ENCODE peak calls at places on chromosomes 11 and 22, in six cellular contexts. Z is astrocyte of the spinal cord; F is CD4-positive, alpha-beta memory T cell; P is CD8-positive, alpha-beta T cell; G is HCT116; H is ovary. N is an unnamed sample.

GRCh38 chr11:94028436-94028835 is 7.3 kb downstream of the HEPHL1 start:
- DNase-seq in Z (peak), F (no peak), P (no peak), G (no peak), H (no peak), N (peak)

GRCh38 chr11:19164881-19165280 is 36.9 kb downstream of the CSRP3 start:
- DNase-seq in Z (no peak), F (no peak), P (no peak), G (no peak), H (no peak), N (no peak)

GRCh38 chr22:20904008-20904979 is 12.9 kb upstream of the CRKL start:
- DNase-seq in Z (peak), F (no peak), P (no peak), G (peak), H (peak), N (peak)

GRCh38 chr11:113317297-113317696 is 2.9 kb downstream of the TTC12 start:
- DNase-seq in Z (no peak), F (no peak), P (no peak), G (no peak), H (no peak), N (no peak)

GRCh38 chr22:40055143-40055926 is 60.6 kb downstream of the FAM83F start:
- DNase-seq in Z (no peak), F (peak), P (no peak), G (no peak), H (no peak), N (no peak)

GRCh38 chr11:85855341-85855656 is at the start of gene CCDC83:
- DNase-seq in Z (peak), F (no peak), P (no peak), G (no peak), H (no peak), N (no peak)

GRCh38 chr22:49422668-49423067 is 405.0 kb downstream of the BRD1 start:
- DNase-seq in Z (no peak), F (no peak), P (no peak), G (no peak), H (no peak), N (no peak)

GRCh38 chr11:56906683-56907148 is 82.0 kb upstream of the OR5AK2 start:
- DNase-seq in Z (no peak), F (no peak), P (no peak), G (no peak), H (no peak), N (no peak)

GRCh38 chr11:8689726-8690255 is 7.2 kb downstream of the RPL27A start:
- DNase-seq in Z (no peak), F (no peak), P (no peak), G (no peak), H (no peak), N (no peak)

GRCh38 chr22:19886605-19887250 is 32.1 kb upstream of the GNB1L start:
- DNase-seq in Z (peak), F (peak), P (peak), G (no peak), H (no peak), N (no peak)

GRCh38 chr11:114399903-114400221 is 449 bp downstream of the C11orf71 start:
- DNase-seq in Z (no peak), F (no peak), P (no peak), G (no peak), H (no peak), N (no peak)

GRCh38 chr22:17896552-17896951 is 122.3 kb upstream of the BID start:
- DNase-seq in Z (peak), F (no peak), P (no peak), G (no peak), H (no peak), N (no peak)

GRCh38 chr22:31081963-31082605 is 966 bp downstream of the SMTN start:
- DNase-seq in Z (no peak), F (no peak), P (no peak), G (no peak), H (no peak), N (no peak)

GRCh38 chr22:42132457-42132856 is 1.8 kb upstream of the CYP2D6 start:
- DNase-seq in Z (no peak), F (no peak), P (no peak), G (no peak), H (no peak), N (no peak)

GRCh38 chr11:78376858-78377257 is 40.8 kb downstream of the GAB2 start:
- DNase-seq in Z (no peak), F (no peak), P (no peak), G (no peak), H (no peak), N (no peak)

GRCh38 chr11:117885777-117886176 is 9.3 kb upstream of the FXYD6 start:
- DNase-seq in Z (peak), F (no peak), P (no peak), G (no peak), H (peak), N (no peak)

GRCh38 chr11:134592391-134592990 is 180.4 kb upstream of the B3GAT1 start:
- DNase-seq in Z (no peak), F (peak), P (peak), G (peak), H (no peak), N (no peak)

GRCh38 chr11:62921573-62922188 is 518 bp upstream of the CHRM1 start:
- DNase-seq in Z (no peak), F (no peak), P (no peak), G (no peak), H (no peak), N (no peak)

GRCh38 chr11:11537871-11538270 is 83.9 kb downstream of the GALNT18 start:
- DNase-seq in Z (no peak), F (no peak), P (no peak), G (no peak), H (no peak), N (no peak)

GRCh38 chr11:74932797-74933196 is 16.1 kb downstream of the XRRA1 start:
- DNase-seq in Z (peak), F (no peak), P (no peak), G (no peak), H (no peak), N (peak)

GRCh38 chr11:113773092-113773415 is 438 bp downstream of the ZW10 start:
- DNase-seq in Z (no peak), F (no peak), P (no peak), G (no peak), H (no peak), N (no peak)

DNA sequence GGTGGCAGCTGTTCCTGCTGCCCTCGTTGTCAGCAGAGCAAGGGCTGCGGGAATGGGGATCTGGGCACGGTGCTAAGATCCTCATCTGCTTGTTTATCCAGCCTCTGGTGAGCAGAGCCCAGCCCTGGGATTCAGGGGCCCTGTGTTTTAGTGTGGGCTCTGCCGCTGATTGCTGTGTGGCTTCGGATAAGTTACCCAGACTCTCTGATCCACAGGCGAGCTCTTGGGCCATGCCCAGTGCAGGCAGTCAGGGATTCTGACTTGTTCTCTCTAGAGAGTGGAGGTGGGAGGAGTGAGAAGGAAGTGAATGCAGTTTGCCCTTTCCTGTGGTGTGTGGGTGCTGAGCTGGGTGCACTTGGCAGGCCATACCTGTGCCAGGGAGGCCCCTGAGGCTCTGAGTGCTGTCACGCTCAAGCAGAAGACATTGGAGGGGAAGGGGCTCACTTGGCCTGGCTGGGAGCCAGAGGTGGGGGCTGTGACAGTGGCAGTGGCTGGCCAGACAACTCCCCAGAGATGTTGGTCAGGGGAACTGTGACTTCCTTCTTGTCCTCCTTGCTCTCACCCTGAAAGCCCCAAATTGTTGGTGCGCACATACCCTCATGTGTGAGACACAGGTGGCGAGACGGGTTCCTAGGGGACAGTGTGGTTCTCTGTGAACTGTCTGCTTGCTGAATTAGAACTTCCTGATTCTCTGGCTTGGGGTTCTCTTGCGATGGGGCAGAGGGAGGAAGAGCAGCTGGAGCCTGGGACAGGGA is 43.7 kb downstream of the CD82 start:
- DNase-seq in Z (no peak), F (peak), P (peak), G (no peak), H (no peak), N (no peak)
- H3K4me3 ChIP-seq in Z (no peak), F (no peak), P (no peak), G (no peak), H (no peak), N (no peak)

DNA sequence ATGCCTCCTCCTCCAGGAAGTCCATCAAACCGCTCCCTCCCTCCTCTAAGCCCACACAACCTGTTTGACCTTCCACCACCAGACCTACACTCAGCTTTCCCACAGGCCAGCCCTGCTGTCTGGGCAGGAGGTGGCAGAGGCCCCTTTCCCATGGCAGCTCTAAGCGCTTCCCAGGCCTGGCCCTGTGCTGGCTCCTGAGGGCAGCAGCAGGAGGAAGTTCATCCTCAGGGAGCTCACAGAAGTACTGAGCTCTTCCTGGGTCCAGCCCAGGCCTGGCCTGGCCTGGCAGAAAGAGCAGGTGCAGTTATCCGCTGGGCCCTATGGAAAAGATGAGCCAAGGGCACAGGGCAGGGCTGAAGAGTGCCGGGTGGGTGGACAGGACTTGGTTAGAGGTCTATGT is 31.4 kb downstream of the ARAP1 start:
- DNase-seq in Z (no peak), F (no peak), P (no peak), G (no peak), H (no peak), N (no peak)
- H3K4me3 ChIP-seq in Z (peak), F (peak), P (peak), G (no peak), H (peak), N (peak)

GRCh38 chr11:64291746-64292457 is 800 bp downstream of the KCNK4 start:
- DNase-seq in Z (no peak), F (peak), P (no peak), G (no peak), H (no peak), N (no peak)
- H3K4me3 ChIP-seq in Z (no peak), F (no peak), P (peak), G (no peak), H (no peak), N (no peak)

GRCh38 chr22:44436656-44437492 is 61.2 kb downstream of the RTL6 start:
- DNase-seq in Z (no peak), F (no peak), P (no peak), G (no peak), H (no peak), N (no peak)

GRCh38 chr22:44439356-44440223 is 58.4 kb downstream of the RTL6 start:
- DNase-seq in Z (no peak), F (no peak), P (no peak), G (no peak), H (no peak), N (no peak)

GRCh38 chr22:44438481-44439131 is 59.4 kb downstream of the RTL6 start:
- DNase-seq in Z (no peak), F (no peak), P (no peak), G (no peak), H (no peak), N (no peak)

GRCh38 chr22:44438056-44438455 is 60.0 kb downstream of the RTL6 start:
- DNase-seq in Z (no peak), F (no peak), P (no peak), G (no peak), H (no peak), N (no peak)

GRCh38 chr22:44437493-44438015 is 60.5 kb downstream of the RTL6 start:
- DNase-seq in Z (peak), F (no peak), P (no peak), G (no peak), H (no peak), N (no peak)
- H3K4me3 ChIP-seq in Z (no peak), F (no peak), P (no peak), G (no peak), H (no peak), N (no peak)

DNA sequence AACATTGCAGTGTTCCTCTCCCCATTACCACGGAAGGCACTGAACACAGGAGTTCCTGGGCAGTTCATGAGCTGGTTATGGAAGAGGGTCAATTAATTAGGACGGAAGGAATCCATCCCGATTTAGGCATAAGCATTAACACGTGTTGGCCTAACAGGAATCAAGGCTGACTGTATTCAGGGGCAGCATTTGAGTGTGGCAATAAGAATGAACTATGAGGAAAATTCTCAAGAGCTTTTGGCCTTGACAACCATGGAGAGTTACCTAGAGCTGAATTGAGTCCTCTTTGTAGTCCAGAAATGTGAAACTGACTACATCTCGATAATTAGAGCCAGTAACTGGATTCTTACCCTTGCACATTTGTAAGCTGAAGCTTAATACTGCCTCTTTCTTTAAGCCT is 82.4 kb upstream of the CRTAM start:
- DNase-seq in Z (no peak), F (no peak), P (no peak), G (no peak), H (no peak), N (no peak)
- H3K4me3 ChIP-seq in Z (no peak), F (no peak), P (no peak), G (no peak), H (no peak), N (no peak)

GRCh38 chr11:1853376-1854131 is 670 bp downstream of the LSP1 start:
- DNase-seq in Z (no peak), F (no peak), P (peak), G (no peak), H (no peak), N (no peak)
- H3K4me3 ChIP-seq in Z (no peak), F (peak), P (peak), G (no peak), H (no peak), N (no peak)

GRCh38 chr11:47002366-47002765 is 65.8 kb downstream of the CSTPP1 start:
- DNase-seq in Z (no peak), F (no peak), P (no peak), G (no peak), H (no peak), N (no peak)

GRCh38 chr11:47000033-47000432 is 63.5 kb downstream of the CSTPP1 start:
- DNase-seq in Z (no peak), F (no peak), P (no peak), G (no peak), H (no peak), N (no peak)

GRCh38 chr11:47003180-47003877 is 66.8 kb downstream of the CSTPP1 start:
- DNase-seq in Z (no peak), F (no peak), P (no peak), G (no peak), H (no peak), N (no peak)

GRCh38 chr11:46999217-46999616 is 62.7 kb downstream of the CSTPP1 start:
- DNase-seq in Z (no peak), F (no peak), P (no peak), G (no peak), H (no peak), N (no peak)

DNA sequence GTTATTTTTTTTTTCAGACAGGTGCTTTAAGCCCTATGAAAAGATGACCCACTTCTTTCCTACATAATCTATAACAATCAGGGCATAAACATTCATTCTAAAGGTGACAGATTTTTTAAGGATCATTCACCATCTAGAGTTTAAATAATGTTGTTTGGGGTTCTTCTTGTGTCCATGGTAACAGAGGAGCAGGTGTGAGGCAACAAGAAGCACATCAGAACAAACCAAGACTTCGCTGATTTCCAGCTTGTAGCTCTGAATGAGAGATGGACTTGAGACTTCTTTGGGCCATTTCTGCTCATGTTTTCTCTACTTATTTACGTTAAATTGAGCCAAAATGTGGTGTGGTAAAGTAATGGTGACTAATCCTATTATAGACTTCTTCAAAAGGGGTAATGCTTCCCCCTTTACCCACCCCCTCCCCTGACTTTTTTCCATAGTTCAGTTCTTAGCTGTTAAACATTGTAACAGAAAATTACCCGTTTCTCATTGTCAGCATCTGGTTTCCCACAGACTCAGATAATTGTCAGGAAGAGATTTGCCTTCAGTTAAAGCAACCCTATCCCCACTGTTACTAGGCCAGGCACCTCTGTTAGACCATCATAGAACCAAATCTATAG is 65.2 kb downstream of the CSTPP1 start:
- DNase-seq in Z (peak), F (no peak), P (no peak), G (no peak), H (no peak), N (no peak)
- H3K4me3 ChIP-seq in Z (no peak), F (no peak), P (no peak), G (no peak), H (no peak), N (no peak)

GRCh38 chr22:27513021-27513420 is 288.5 kb downstream of the MN1 start:
- DNase-seq in Z (no peak), F (no peak), P (no peak), G (no peak), H (no peak), N (no peak)

GRCh38 chr22:27512283-27512761 is 289.2 kb downstream of the MN1 start:
- DNase-seq in Z (peak), F (no peak), P (no peak), G (no peak), H (peak), N (no peak)

GRCh38 chr22:27517361-27517760 is 284.2 kb downstream of the MN1 start:
- DNase-seq in Z (no peak), F (no peak), P (no peak), G (no peak), H (no peak), N (no peak)

GRCh38 chr22:27514612-27515011 is 286.9 kb downstream of the MN1 start:
- DNase-seq in Z (no peak), F (no peak), P (no peak), G (no peak), H (no peak), N (no peak)

GRCh38 chr22:27515091-27515523 is 286.4 kb downstream of the MN1 start:
- DNase-seq in Z (peak), F (no peak), P (no peak), G (no peak), H (peak), N (no peak)
- H3K4me3 ChIP-seq in Z (no peak), F (no peak), P (no peak), G (no peak), H (no peak), N (no peak)

GRCh38 chr11:127000291-127000968 is at the start of gene KIRREL3:
- DNase-seq in Z (peak), F (no peak), P (no peak), G (no peak), H (no peak), N (no peak)

GRCh38 chr11:127000991-127001390 is 421 bp upstream of the KIRREL3 start:
- DNase-seq in Z (no peak), F (no peak), P (no peak), G (no peak), H (no peak), N (no peak)

GRCh38 chr11:127002669-127003259 is 2.2 kb upstream of the KIRREL3 start:
- DNase-seq in Z (no peak), F (no peak), P (no peak), G (no peak), H (no peak), N (no peak)

GRCh38 chr11:127006311-127006710 is 5.7 kb upstream of the KIRREL3 start:
- DNase-seq in Z (peak), F (no peak), P (no peak), G (no peak), H (no peak), N (no peak)

DNA sequence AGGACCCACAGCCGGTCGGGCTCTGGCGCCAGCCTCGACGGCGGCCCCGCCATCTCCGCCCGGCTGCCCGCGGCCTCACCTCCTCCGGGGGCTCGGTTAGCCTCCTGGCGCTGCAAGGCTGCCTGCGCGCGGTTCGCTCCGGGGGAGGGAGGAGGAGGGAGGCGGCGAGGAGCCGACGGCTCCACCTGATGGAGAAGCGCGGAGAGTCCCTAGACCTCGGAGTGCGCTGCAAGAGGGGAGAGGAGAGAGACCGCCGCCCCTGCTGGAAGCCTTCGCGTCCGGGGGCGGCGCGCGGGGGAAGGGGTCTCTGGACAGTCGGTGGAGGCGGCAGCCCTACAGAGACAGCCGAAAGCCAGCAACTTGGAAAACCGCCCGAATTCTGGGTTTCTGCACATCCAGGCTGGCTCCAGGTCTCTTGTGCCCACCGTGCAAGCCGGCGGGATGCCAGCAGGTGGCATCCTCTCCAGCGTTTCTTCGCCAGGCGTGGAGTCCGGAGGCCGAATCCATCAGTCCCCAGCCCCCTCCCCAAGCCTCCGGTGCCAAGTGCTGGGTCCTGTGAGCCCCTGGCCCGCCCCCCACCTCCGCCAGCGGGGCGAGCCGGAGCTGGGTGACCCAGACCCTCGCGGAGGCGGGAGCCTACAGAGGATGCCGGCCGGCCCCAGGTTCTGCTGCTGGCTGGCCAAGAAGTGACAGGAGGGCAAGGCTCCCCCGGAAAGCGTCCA is 2.9 kb upstream of the KIRREL3 start:
- DNase-seq in Z (peak), F (no peak), P (no peak), G (no peak), H (no peak), N (no peak)
- H3K4me3 ChIP-seq in Z (peak), F (no peak), P (no peak), G (no peak), H (no peak), N (peak)